ENCODE peak calls at places on chromosomes 7 and 10, in ten cellular contexts. One of them, this sample, is unnamed.

GRCh38 chr10:133143546-133143945 is 16.5 kb upstream of the KNDC1 start:
- DNase-seq in neural progenitor cell: no peak
- DNase-seq in brain pericyte: no peak
- DNase-seq in CD8-positive, alpha-beta T cell: no peak
- DNase-seq in anterior cingulate cortex: no peak
- DNase-seq in activated T-cell treated with anti-CD3 and anti-CD28 coated beads, Interleukin-2, amount 50 U/mL, for 1 hour: no peak
- DNase-seq in GM13976: no peak
- DNase-seq in stomach: no peak
- DNase-seq in T-helper 17 cell: no peak
- DNase-seq in endothelial cell: no peak
- DNase-seq in this sample: no peak

GRCh38 chr10:117540640-117541404 is 1.7 kb upstream of the EMX2 start:
- DNase-seq in activated T-cell treated with anti-CD3 and anti-CD28 coated beads, Interleukin-2, amount 50 U/mL, for 1 hour: no peak
- DNase-seq in neural progenitor cell: no peak
- DNase-seq in anterior cingulate cortex: no peak
- DNase-seq in brain pericyte: no peak
- DNase-seq in CD8-positive, alpha-beta T cell: no peak
- DNase-seq in endothelial cell: no peak
- DNase-seq in T-helper 17 cell: no peak
- DNase-seq in stomach: no peak
- DNase-seq in GM13976: no peak
- DNase-seq in this sample: no peak

GRCh38 chr10:93420091-93420490 is 62.0 kb downstream of the MYOF start:
- DNase-seq in neural progenitor cell: peak
- DNase-seq in brain pericyte: no peak
- DNase-seq in stomach: no peak
- DNase-seq in activated T-cell treated with anti-CD3 and anti-CD28 coated beads, Interleukin-2, amount 50 U/mL, for 1 hour: no peak
- DNase-seq in GM13976: no peak
- DNase-seq in CD8-positive, alpha-beta T cell: no peak
- DNase-seq in T-helper 17 cell: no peak
- DNase-seq in endothelial cell: no peak
- DNase-seq in anterior cingulate cortex: no peak
- DNase-seq in this sample: no peak

GRCh38 chr10:132142396-132143161 is 44.2 kb upstream of the DPYSL4 start:
- DNase-seq in GM13976: peak
- DNase-seq in anterior cingulate cortex: no peak
- DNase-seq in stomach: peak
- DNase-seq in brain pericyte: no peak
- DNase-seq in T-helper 17 cell: peak
- DNase-seq in endothelial cell: peak
- DNase-seq in activated T-cell treated with anti-CD3 and anti-CD28 coated beads, Interleukin-2, amount 50 U/mL, for 1 hour: peak
- DNase-seq in neural progenitor cell: peak
- DNase-seq in CD8-positive, alpha-beta T cell: peak
- DNase-seq in this sample: peak

GRCh38 chr10:17802350-17802749 is 6.8 kb upstream of the MRC1 start:
- DNase-seq in anterior cingulate cortex: no peak
- DNase-seq in brain pericyte: no peak
- DNase-seq in stomach: no peak
- DNase-seq in CD8-positive, alpha-beta T cell: no peak
- DNase-seq in endothelial cell: no peak
- DNase-seq in GM13976: no peak
- DNase-seq in activated T-cell treated with anti-CD3 and anti-CD28 coated beads, Interleukin-2, amount 50 U/mL, for 1 hour: no peak
- DNase-seq in neural progenitor cell: no peak
- DNase-seq in T-helper 17 cell: no peak
- DNase-seq in this sample: no peak

GRCh38 chr7:157977717-157978470 is 609.7 kb downstream of the PTPRN2 start:
- DNase-seq in stomach: no peak
- DNase-seq in T-helper 17 cell: no peak
- DNase-seq in endothelial cell: no peak
- DNase-seq in CD8-positive, alpha-beta T cell: no peak
- DNase-seq in brain pericyte: no peak
- DNase-seq in activated T-cell treated with anti-CD3 and anti-CD28 coated beads, Interleukin-2, amount 50 U/mL, for 1 hour: no peak
- DNase-seq in anterior cingulate cortex: no peak
- DNase-seq in GM13976: no peak
- DNase-seq in neural progenitor cell: no peak
- DNase-seq in this sample: no peak

GRCh38 chr10:35781643-35782035 is 139.5 kb upstream of the FZD8 start:
- DNase-seq in CD8-positive, alpha-beta T cell: no peak
- DNase-seq in anterior cingulate cortex: no peak
- DNase-seq in neural progenitor cell: peak
- DNase-seq in stomach: no peak
- DNase-seq in endothelial cell: peak
- DNase-seq in GM13976: no peak
- DNase-seq in brain pericyte: no peak
- DNase-seq in activated T-cell treated with anti-CD3 and anti-CD28 coated beads, Interleukin-2, amount 50 U/mL, for 1 hour: no peak
- DNase-seq in T-helper 17 cell: no peak
- DNase-seq in this sample: no peak

GRCh38 chr10:116063107-116063506 is 209.9 kb downstream of the GFRA1 start:
- DNase-seq in anterior cingulate cortex: no peak
- DNase-seq in CD8-positive, alpha-beta T cell: no peak
- DNase-seq in GM13976: no peak
- DNase-seq in stomach: no peak
- DNase-seq in endothelial cell: no peak
- DNase-seq in brain pericyte: no peak
- DNase-seq in activated T-cell treated with anti-CD3 and anti-CD28 coated beads, Interleukin-2, amount 50 U/mL, for 1 hour: no peak
- DNase-seq in neural progenitor cell: no peak
- DNase-seq in T-helper 17 cell: no peak
- DNase-seq in this sample: no peak

GRCh38 chr7:101950450-101951119 is 133.2 kb downstream of the CUX1 start:
- DNase-seq in CD8-positive, alpha-beta T cell: no peak
- DNase-seq in stomach: no peak
- DNase-seq in anterior cingulate cortex: no peak
- DNase-seq in endothelial cell: no peak
- DNase-seq in activated T-cell treated with anti-CD3 and anti-CD28 coated beads, Interleukin-2, amount 50 U/mL, for 1 hour: no peak
- DNase-seq in GM13976: no peak
- DNase-seq in neural progenitor cell: peak
- DNase-seq in brain pericyte: no peak
- DNase-seq in T-helper 17 cell: no peak
- DNase-seq in this sample: no peak

GRCh38 chr7:74684921-74685320 is 27.4 kb downstream of the GTF2I start:
- DNase-seq in neural progenitor cell: no peak
- DNase-seq in CD8-positive, alpha-beta T cell: no peak
- DNase-seq in anterior cingulate cortex: no peak
- DNase-seq in brain pericyte: no peak
- DNase-seq in endothelial cell: no peak
- DNase-seq in GM13976: no peak
- DNase-seq in activated T-cell treated with anti-CD3 and anti-CD28 coated beads, Interleukin-2, amount 50 U/mL, for 1 hour: no peak
- DNase-seq in stomach: no peak
- DNase-seq in T-helper 17 cell: no peak
- DNase-seq in this sample: no peak

GRCh38 chr10:75239391-75239790 is 3.6 kb upstream of the COMTD1 start:
- DNase-seq in anterior cingulate cortex: no peak
- DNase-seq in CD8-positive, alpha-beta T cell: no peak
- DNase-seq in stomach: no peak
- DNase-seq in neural progenitor cell: no peak
- DNase-seq in endothelial cell: no peak
- DNase-seq in activated T-cell treated with anti-CD3 and anti-CD28 coated beads, Interleukin-2, amount 50 U/mL, for 1 hour: no peak
- DNase-seq in T-helper 17 cell: no peak
- DNase-seq in GM13976: no peak
- DNase-seq in brain pericyte: no peak
- DNase-seq in this sample: no peak

GRCh38 chr10:91162050-91162494 is 58.4 kb upstream of the PCGF5 start:
- DNase-seq in endothelial cell: no peak
- DNase-seq in brain pericyte: no peak
- DNase-seq in anterior cingulate cortex: no peak
- DNase-seq in stomach: no peak
- DNase-seq in GM13976: peak
- DNase-seq in CD8-positive, alpha-beta T cell: peak
- DNase-seq in activated T-cell treated with anti-CD3 and anti-CD28 coated beads, Interleukin-2, amount 50 U/mL, for 1 hour: no peak
- DNase-seq in T-helper 17 cell: no peak
- DNase-seq in neural progenitor cell: no peak
- DNase-seq in this sample: no peak

GRCh38 chr10:29688230-29688634 is 53.5 kb upstream of the SVIL start:
- DNase-seq in neural progenitor cell: peak
- DNase-seq in CD8-positive, alpha-beta T cell: no peak
- DNase-seq in endothelial cell: no peak
- DNase-seq in stomach: no peak
- DNase-seq in brain pericyte: peak
- DNase-seq in activated T-cell treated with anti-CD3 and anti-CD28 coated beads, Interleukin-2, amount 50 U/mL, for 1 hour: no peak
- DNase-seq in anterior cingulate cortex: no peak
- DNase-seq in T-helper 17 cell: no peak
- DNase-seq in GM13976: no peak
- DNase-seq in this sample: no peak

GRCh38 chr7:80833289-80834104 is 85.4 kb downstream of the SEMA3C start:
- DNase-seq in T-helper 17 cell: no peak
- DNase-seq in stomach: no peak
- DNase-seq in endothelial cell: no peak
- DNase-seq in brain pericyte: no peak
- DNase-seq in CD8-positive, alpha-beta T cell: no peak
- DNase-seq in GM13976: no peak
- DNase-seq in activated T-cell treated with anti-CD3 and anti-CD28 coated beads, Interleukin-2, amount 50 U/mL, for 1 hour: no peak
- DNase-seq in neural progenitor cell: no peak
- DNase-seq in anterior cingulate cortex: no peak
- DNase-seq in this sample: no peak

GRCh38 chr10:13822475-13822874 is 235.7 kb downstream of the PRPF18 start:
- DNase-seq in stomach: no peak
- DNase-seq in brain pericyte: no peak
- DNase-seq in endothelial cell: no peak
- DNase-seq in GM13976: no peak
- DNase-seq in T-helper 17 cell: no peak
- DNase-seq in activated T-cell treated with anti-CD3 and anti-CD28 coated beads, Interleukin-2, amount 50 U/mL, for 1 hour: no peak
- DNase-seq in neural progenitor cell: no peak
- DNase-seq in CD8-positive, alpha-beta T cell: no peak
- DNase-seq in anterior cingulate cortex: no peak
- DNase-seq in this sample: no peak

GRCh38 chr10:71985542-71986250 is 21.5 kb downstream of the CHST3 start:
- DNase-seq in brain pericyte: no peak
- DNase-seq in CD8-positive, alpha-beta T cell: no peak
- DNase-seq in T-helper 17 cell: no peak
- DNase-seq in stomach: no peak
- DNase-seq in activated T-cell treated with anti-CD3 and anti-CD28 coated beads, Interleukin-2, amount 50 U/mL, for 1 hour: no peak
- DNase-seq in endothelial cell: no peak
- DNase-seq in neural progenitor cell: no peak
- DNase-seq in anterior cingulate cortex: no peak
- DNase-seq in GM13976: peak
- DNase-seq in this sample: no peak

GRCh38 chr10:24901686-24902399 is 50.6 kb downstream of the PRTFDC1 start:
- DNase-seq in anterior cingulate cortex: no peak
- DNase-seq in activated T-cell treated with anti-CD3 and anti-CD28 coated beads, Interleukin-2, amount 50 U/mL, for 1 hour: no peak
- DNase-seq in stomach: peak
- DNase-seq in CD8-positive, alpha-beta T cell: no peak
- DNase-seq in neural progenitor cell: peak
- DNase-seq in GM13976: no peak
- DNase-seq in brain pericyte: no peak
- DNase-seq in endothelial cell: no peak
- DNase-seq in T-helper 17 cell: no peak
- DNase-seq in this sample: peak

GRCh38 chr7:867406-868188 is 8.8 kb upstream of the GET4 start:
- DNase-seq in T-helper 17 cell: no peak
- DNase-seq in activated T-cell treated with anti-CD3 and anti-CD28 coated beads, Interleukin-2, amount 50 U/mL, for 1 hour: no peak
- DNase-seq in neural progenitor cell: no peak
- DNase-seq in brain pericyte: no peak
- DNase-seq in anterior cingulate cortex: no peak
- DNase-seq in endothelial cell: no peak
- DNase-seq in CD8-positive, alpha-beta T cell: no peak
- DNase-seq in stomach: peak
- DNase-seq in GM13976: no peak
- DNase-seq in this sample: peak

GRCh38 chr10:33869089-33869488 is 534.6 kb upstream of the NRP1 start:
- DNase-seq in brain pericyte: no peak
- DNase-seq in CD8-positive, alpha-beta T cell: no peak
- DNase-seq in neural progenitor cell: no peak
- DNase-seq in endothelial cell: no peak
- DNase-seq in T-helper 17 cell: no peak
- DNase-seq in activated T-cell treated with anti-CD3 and anti-CD28 coated beads, Interleukin-2, amount 50 U/mL, for 1 hour: no peak
- DNase-seq in stomach: no peak
- DNase-seq in GM13976: no peak
- DNase-seq in anterior cingulate cortex: no peak
- DNase-seq in this sample: no peak

GRCh38 chr10:29465384-29465783 is 169.4 kb downstream of the SVIL start:
- DNase-seq in GM13976: no peak
- DNase-seq in stomach: no peak
- DNase-seq in anterior cingulate cortex: no peak
- DNase-seq in T-helper 17 cell: no peak
- DNase-seq in neural progenitor cell: no peak
- DNase-seq in endothelial cell: no peak
- DNase-seq in activated T-cell treated with anti-CD3 and anti-CD28 coated beads, Interleukin-2, amount 50 U/mL, for 1 hour: no peak
- DNase-seq in brain pericyte: no peak
- DNase-seq in CD8-positive, alpha-beta T cell: no peak
- DNase-seq in this sample: no peak

GRCh38 chr7:1902231-1902855 is 232.3 kb downstream of the ELFN1 start:
- DNase-seq in stomach: no peak
- DNase-seq in T-helper 17 cell: no peak
- DNase-seq in endothelial cell: no peak
- DNase-seq in neural progenitor cell: no peak
- DNase-seq in GM13976: no peak
- DNase-seq in brain pericyte: no peak
- DNase-seq in activated T-cell treated with anti-CD3 and anti-CD28 coated beads, Interleukin-2, amount 50 U/mL, for 1 hour: no peak
- DNase-seq in CD8-positive, alpha-beta T cell: no peak
- DNase-seq in anterior cingulate cortex: no peak
- DNase-seq in this sample: no peak

GRCh38 chr7:107948645-107949442 is 54.1 kb downstream of the LAMB1 start:
- DNase-seq in neural progenitor cell: no peak
- DNase-seq in activated T-cell treated with anti-CD3 and anti-CD28 coated beads, Interleukin-2, amount 50 U/mL, for 1 hour: no peak
- DNase-seq in stomach: no peak
- DNase-seq in anterior cingulate cortex: no peak
- DNase-seq in CD8-positive, alpha-beta T cell: no peak
- DNase-seq in brain pericyte: peak
- DNase-seq in T-helper 17 cell: no peak
- DNase-seq in endothelial cell: no peak
- DNase-seq in GM13976: no peak
- DNase-seq in this sample: no peak

GRCh38 chr7:150322833-150323681 is at the start of the genes ACTR3C and LRRC61:
- DNase-seq in endothelial cell: no peak
- DNase-seq in GM13976: peak
- DNase-seq in T-helper 17 cell: peak
- DNase-seq in activated T-cell treated with anti-CD3 and anti-CD28 coated beads, Interleukin-2, amount 50 U/mL, for 1 hour: peak
- DNase-seq in brain pericyte: no peak
- DNase-seq in stomach: peak
- DNase-seq in anterior cingulate cortex: no peak
- DNase-seq in neural progenitor cell: peak
- DNase-seq in CD8-positive, alpha-beta T cell: peak
- DNase-seq in this sample: no peak

GRCh38 chr10:31749293-31749692 is 179.3 kb downstream of the ARHGAP12 start:
- DNase-seq in stomach: no peak
- DNase-seq in T-helper 17 cell: no peak
- DNase-seq in anterior cingulate cortex: no peak
- DNase-seq in GM13976: no peak
- DNase-seq in endothelial cell: no peak
- DNase-seq in brain pericyte: no peak
- DNase-seq in neural progenitor cell: no peak
- DNase-seq in activated T-cell treated with anti-CD3 and anti-CD28 coated beads, Interleukin-2, amount 50 U/mL, for 1 hour: no peak
- DNase-seq in CD8-positive, alpha-beta T cell: no peak
- DNase-seq in this sample: peak

GRCh38 chr7:105177026-105177425 is 163.0 kb downstream of the KMT2E start:
- DNase-seq in stomach: no peak
- DNase-seq in endothelial cell: no peak
- DNase-seq in T-helper 17 cell: no peak
- DNase-seq in activated T-cell treated with anti-CD3 and anti-CD28 coated beads, Interleukin-2, amount 50 U/mL, for 1 hour: no peak
- DNase-seq in neural progenitor cell: no peak
- DNase-seq in brain pericyte: no peak
- DNase-seq in anterior cingulate cortex: no peak
- DNase-seq in GM13976: no peak
- DNase-seq in CD8-positive, alpha-beta T cell: no peak
- DNase-seq in this sample: no peak

GRCh38 chr10:87915989-87916388 is 52.6 kb downstream of the PTEN start:
- DNase-seq in endothelial cell: no peak
- DNase-seq in GM13976: no peak
- DNase-seq in anterior cingulate cortex: no peak
- DNase-seq in neural progenitor cell: no peak
- DNase-seq in stomach: no peak
- DNase-seq in T-helper 17 cell: no peak
- DNase-seq in brain pericyte: no peak
- DNase-seq in activated T-cell treated with anti-CD3 and anti-CD28 coated beads, Interleukin-2, amount 50 U/mL, for 1 hour: no peak
- DNase-seq in CD8-positive, alpha-beta T cell: no peak
- DNase-seq in this sample: no peak

GRCh38 chr10:70757856-70758255 is 27.3 kb downstream of the TBATA start:
- DNase-seq in anterior cingulate cortex: no peak
- DNase-seq in brain pericyte: no peak
- DNase-seq in stomach: no peak
- DNase-seq in neural progenitor cell: no peak
- DNase-seq in GM13976: no peak
- DNase-seq in endothelial cell: no peak
- DNase-seq in CD8-positive, alpha-beta T cell: no peak
- DNase-seq in activated T-cell treated with anti-CD3 and anti-CD28 coated beads, Interleukin-2, amount 50 U/mL, for 1 hour: no peak
- DNase-seq in T-helper 17 cell: no peak
- DNase-seq in this sample: no peak

GRCh38 chr7:94130716-94131115 is 126.6 kb upstream of the BET1 start:
- DNase-seq in anterior cingulate cortex: no peak
- DNase-seq in GM13976: no peak
- DNase-seq in activated T-cell treated with anti-CD3 and anti-CD28 coated beads, Interleukin-2, amount 50 U/mL, for 1 hour: no peak
- DNase-seq in CD8-positive, alpha-beta T cell: no peak
- DNase-seq in endothelial cell: no peak
- DNase-seq in neural progenitor cell: no peak
- DNase-seq in stomach: no peak
- DNase-seq in brain pericyte: no peak
- DNase-seq in T-helper 17 cell: no peak
- DNase-seq in this sample: no peak

This sample was measured in C1 segment of cervical spinal cord.